ENCODE peak calls at places on chromosomes 13 and 19, in seven cellular contexts. One of them, this sample, is unnamed.

GRCh38 chr19:3039125-3039524 is 10.0 kb upstream of the TLE2 start:
- DNase-seq in IMR-90: no peak
- DNase-seq in H1: no peak
- DNase-seq in mesendoderm: no peak
- DNase-seq in H9: no peak
- DNase-seq in neuronal stem cell: no peak
- DNase-seq in trophoblast cell: no peak
- DNase-seq in this sample: no peak

GRCh38 chr13:90445179-90445578 is 902.3 kb upstream of the MIR17HG start:
- DNase-seq in IMR-90: peak
- DNase-seq in H1: no peak
- DNase-seq in mesendoderm: peak
- DNase-seq in H9: peak
- DNase-seq in neuronal stem cell: peak
- DNase-seq in trophoblast cell: peak
- DNase-seq in this sample: peak

GRCh38 chr19:23946569-23946968 is 31.9 kb downstream of the ZNF726 start:
- DNase-seq in IMR-90: no peak
- DNase-seq in H1: no peak
- DNase-seq in mesendoderm: no peak
- DNase-seq in H9: no peak
- DNase-seq in neuronal stem cell: no peak
- DNase-seq in trophoblast cell: no peak
- DNase-seq in this sample: no peak

GRCh38 chr19:39360599-39360998 is 18.4 kb downstream of the SAMD4B start:
- DNase-seq in IMR-90: no peak
- DNase-seq in H1: no peak
- DNase-seq in mesendoderm: no peak
- DNase-seq in H9: no peak
- DNase-seq in neuronal stem cell: no peak
- DNase-seq in trophoblast cell: no peak
- DNase-seq in this sample: no peak

GRCh38 chr13:92029641-92030040 is 631.2 kb downstream of the GPC5 start:
- DNase-seq in IMR-90: no peak
- DNase-seq in H1: no peak
- DNase-seq in mesendoderm: no peak
- DNase-seq in H9: no peak
- DNase-seq in neuronal stem cell: no peak
- DNase-seq in trophoblast cell: no peak
- DNase-seq in this sample: no peak

GRCh38 chr19:51751655-51752054 is at the start of gene FPR1:
- DNase-seq in IMR-90: no peak
- DNase-seq in H1: no peak
- DNase-seq in mesendoderm: no peak
- DNase-seq in H9: no peak
- DNase-seq in neuronal stem cell: no peak
- DNase-seq in trophoblast cell: no peak
- DNase-seq in this sample: no peak

GRCh38 chr13:105334211-105334610 is 1201.3 kb downstream of the EFNB2 start:
- DNase-seq in IMR-90: peak
- DNase-seq in H1: no peak
- DNase-seq in mesendoderm: no peak
- DNase-seq in H9: no peak
- DNase-seq in neuronal stem cell: no peak
- DNase-seq in trophoblast cell: no peak
- DNase-seq in this sample: peak

GRCh38 chr13:42333613-42334328 is 61.8 kb downstream of the AKAP11 start:
- DNase-seq in IMR-90: peak
- DNase-seq in H1: peak
- DNase-seq in mesendoderm: peak
- DNase-seq in H9: peak
- DNase-seq in neuronal stem cell: peak
- DNase-seq in trophoblast cell: no peak
- DNase-seq in this sample: peak

GRCh38 chr13:109836629-109837607 is 50.5 kb upstream of the IRS2 start:
- DNase-seq in IMR-90: no peak
- DNase-seq in H1: no peak
- DNase-seq in mesendoderm: no peak
- DNase-seq in H9: no peak
- DNase-seq in neuronal stem cell: no peak
- DNase-seq in trophoblast cell: no peak
- DNase-seq in this sample: no peak

GRCh38 chr13:36891752-36892151 is 28.3 kb downstream of the SMAD9 start:
- DNase-seq in IMR-90: peak
- DNase-seq in H1: no peak
- DNase-seq in mesendoderm: no peak
- DNase-seq in H9: no peak
- DNase-seq in neuronal stem cell: no peak
- DNase-seq in trophoblast cell: no peak
- DNase-seq in this sample: peak

GRCh38 chr13:107190065-107190464 is 622.1 kb upstream of the ARGLU1 start:
- DNase-seq in IMR-90: no peak
- DNase-seq in H1: no peak
- DNase-seq in mesendoderm: no peak
- DNase-seq in H9: no peak
- DNase-seq in neuronal stem cell: no peak
- DNase-seq in trophoblast cell: no peak
- DNase-seq in this sample: no peak

GRCh38 chr13:50592412-50593145 is 250.9 kb downstream of the DLEU7 start:
- DNase-seq in IMR-90: peak
- DNase-seq in H1: no peak
- DNase-seq in mesendoderm: no peak
- DNase-seq in H9: no peak
- DNase-seq in neuronal stem cell: no peak
- DNase-seq in trophoblast cell: peak
- DNase-seq in this sample: peak

GRCh38 chr19:35346193-35347052 is 1.3 kb upstream of the FFAR1 start:
- DNase-seq in IMR-90: no peak
- DNase-seq in H1: peak
- DNase-seq in mesendoderm: no peak
- DNase-seq in H9: peak
- DNase-seq in neuronal stem cell: no peak
- DNase-seq in trophoblast cell: no peak
- DNase-seq in this sample: no peak

GRCh38 chr19:2315818-2316353 is 7.9 kb upstream of the LINGO3 start:
- DNase-seq in IMR-90: peak
- DNase-seq in H1: peak
- DNase-seq in mesendoderm: peak
- DNase-seq in H9: peak
- DNase-seq in neuronal stem cell: peak
- DNase-seq in trophoblast cell: peak
- DNase-seq in this sample: peak

GRCh38 chr13:29537736-29538624 is 57.5 kb downstream of the SLC7A1 start:
- DNase-seq in IMR-90: no peak
- DNase-seq in H1: no peak
- DNase-seq in mesendoderm: no peak
- DNase-seq in H9: no peak
- DNase-seq in neuronal stem cell: no peak
- DNase-seq in trophoblast cell: no peak
- DNase-seq in this sample: no peak

GRCh38 chr19:8367327-8368001 is 3.5 kb downstream of the ANGPTL4 start:
- DNase-seq in IMR-90: peak
- DNase-seq in H1: peak
- DNase-seq in mesendoderm: peak
- DNase-seq in H9: peak
- DNase-seq in neuronal stem cell: peak
- DNase-seq in trophoblast cell: peak
- DNase-seq in this sample: peak

GRCh38 chr13:49844191-49844590 is 51.7 kb upstream of the KPNA3 start:
- DNase-seq in IMR-90: no peak
- DNase-seq in H1: no peak
- DNase-seq in mesendoderm: no peak
- DNase-seq in H9: no peak
- DNase-seq in neuronal stem cell: no peak
- DNase-seq in trophoblast cell: no peak
- DNase-seq in this sample: no peak

GRCh38 chr13:99436686-99437416 is 64.4 kb upstream of the TM9SF2 start:
- DNase-seq in IMR-90: peak
- DNase-seq in H1: peak
- DNase-seq in mesendoderm: peak
- DNase-seq in H9: peak
- DNase-seq in neuronal stem cell: peak
- DNase-seq in trophoblast cell: peak
- DNase-seq in this sample: peak

GRCh38 chr13:42364613-42365000 is 92.7 kb downstream of the AKAP11 start:
- DNase-seq in IMR-90: no peak
- DNase-seq in H1: no peak
- DNase-seq in mesendoderm: peak
- DNase-seq in H9: no peak
- DNase-seq in neuronal stem cell: peak
- DNase-seq in trophoblast cell: no peak
- DNase-seq in this sample: peak

GRCh38 chr19:44653977-44654784 is 10.5 kb downstream of the PVR start:
- DNase-seq in IMR-90: peak
- DNase-seq in H1: peak
- DNase-seq in mesendoderm: peak
- DNase-seq in H9: peak
- DNase-seq in neuronal stem cell: peak
- DNase-seq in trophoblast cell: peak
- DNase-seq in this sample: peak

DNA sequence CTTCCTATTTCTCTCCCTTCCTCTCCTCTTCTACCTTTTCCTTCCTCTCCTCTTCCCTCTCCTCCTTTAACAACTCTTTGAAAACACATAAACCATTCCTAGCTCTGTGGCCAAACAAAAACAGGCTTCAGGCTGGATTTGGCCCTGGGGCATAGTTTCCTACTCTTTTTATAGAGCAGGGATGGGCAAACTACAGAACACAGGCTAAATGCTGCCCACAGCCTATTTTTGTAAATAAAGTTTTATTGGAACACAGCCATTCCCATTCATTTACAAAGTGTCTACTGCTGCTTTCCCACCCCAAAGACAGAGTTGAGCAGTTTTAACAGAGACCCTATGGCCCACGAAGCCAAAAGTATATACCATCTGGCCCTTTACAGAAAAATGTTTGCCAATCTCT is 35.4 kb downstream of the LHFPL6 start:
- DNase-seq in IMR-90: no peak
- DNase-seq in H1: no peak
- DNase-seq in mesendoderm: no peak
- DNase-seq in H9: no peak
- DNase-seq in neuronal stem cell: no peak
- DNase-seq in trophoblast cell: no peak
- DNase-seq in this sample: no peak
- H4K8ac ChIP-seq in IMR-90: no peak
- H4K8ac ChIP-seq in H1: no peak
- H4K8ac ChIP-seq in mesendoderm: no peak
- H4K8ac ChIP-seq in H9: no peak
- H4K8ac ChIP-seq in neuronal stem cell: no peak
- H4K8ac ChIP-seq in trophoblast cell: no peak
- H4K8ac ChIP-seq in this sample: no peak

DNA sequence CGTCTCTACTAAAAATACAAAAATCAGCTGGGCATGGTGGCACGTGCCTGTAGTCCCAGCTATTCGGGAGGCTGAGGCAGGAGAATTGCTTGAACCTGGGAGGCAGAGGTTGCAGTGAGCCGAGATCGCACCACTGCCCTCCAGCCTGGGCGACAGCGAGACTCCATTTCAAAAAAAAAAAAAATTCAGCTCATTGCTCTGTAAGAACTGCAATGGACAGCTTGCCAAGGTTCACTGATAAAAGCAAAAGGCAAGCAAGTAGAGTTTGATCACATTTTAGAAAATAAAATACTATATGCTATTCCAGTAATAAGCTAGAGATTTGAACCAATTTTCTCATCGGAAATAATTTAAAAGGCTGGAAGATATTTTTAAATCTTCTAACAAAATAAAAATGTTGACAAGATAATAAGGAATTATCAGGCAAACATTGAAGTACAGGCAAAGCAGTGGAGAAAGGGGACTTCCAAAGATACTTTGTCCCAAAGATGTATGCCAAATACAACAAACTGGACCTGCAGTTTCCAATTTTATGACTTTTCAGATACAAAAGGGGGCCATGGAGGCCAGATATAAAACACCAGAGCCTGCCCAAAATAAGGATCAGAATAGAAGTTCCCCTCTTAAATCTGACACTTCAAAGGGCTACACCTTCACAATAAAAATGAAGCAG is 29.6 kb downstream of the SLC6A16 start:
- DNase-seq in IMR-90: no peak
- DNase-seq in H1: no peak
- DNase-seq in mesendoderm: no peak
- DNase-seq in H9: no peak
- DNase-seq in neuronal stem cell: no peak
- DNase-seq in trophoblast cell: no peak
- DNase-seq in this sample: no peak
- H4K8ac ChIP-seq in IMR-90: no peak
- H4K8ac ChIP-seq in H1: no peak
- H4K8ac ChIP-seq in mesendoderm: no peak
- H4K8ac ChIP-seq in H9: no peak
- H4K8ac ChIP-seq in neuronal stem cell: no peak
- H4K8ac ChIP-seq in trophoblast cell: no peak
- H4K8ac ChIP-seq in this sample: no peak

GRCh38 chr19:4191044-4191443 is 8.6 kb downstream of the ANKRD24 start:
- DNase-seq in IMR-90: no peak
- DNase-seq in H1: no peak
- DNase-seq in mesendoderm: no peak
- DNase-seq in H9: no peak
- DNase-seq in neuronal stem cell: no peak
- DNase-seq in trophoblast cell: no peak
- DNase-seq in this sample: no peak
- H4K8ac ChIP-seq in IMR-90: no peak
- H4K8ac ChIP-seq in H1: no peak
- H4K8ac ChIP-seq in mesendoderm: no peak
- H4K8ac ChIP-seq in H9: no peak
- H4K8ac ChIP-seq in neuronal stem cell: no peak
- H4K8ac ChIP-seq in trophoblast cell: no peak
- H4K8ac ChIP-seq in this sample: no peak

DNA sequence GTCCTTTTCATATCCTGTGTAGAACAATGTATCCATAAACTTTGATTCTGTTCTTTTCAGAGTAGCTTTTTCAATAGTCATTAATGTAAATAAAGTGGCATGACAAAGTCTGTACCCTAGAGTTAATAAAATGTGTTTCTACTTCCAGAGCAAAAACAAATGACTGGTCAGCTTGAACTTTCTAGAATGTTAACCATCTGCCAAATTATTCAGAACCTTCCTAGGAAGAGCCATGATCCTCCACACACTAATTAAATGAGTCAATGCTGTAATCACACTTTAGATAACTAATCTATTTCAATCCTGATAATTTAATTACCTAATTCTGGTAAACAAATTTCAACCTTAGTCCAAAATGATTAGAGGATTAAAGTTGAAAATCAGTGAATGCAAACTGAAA is 73.1 kb downstream of the DIAPH3 start:
- DNase-seq in IMR-90: peak
- DNase-seq in H1: no peak
- DNase-seq in mesendoderm: peak
- DNase-seq in H9: no peak
- DNase-seq in neuronal stem cell: no peak
- DNase-seq in trophoblast cell: no peak
- DNase-seq in this sample: no peak
- H4K8ac ChIP-seq in IMR-90: no peak
- H4K8ac ChIP-seq in H1: no peak
- H4K8ac ChIP-seq in mesendoderm: no peak
- H4K8ac ChIP-seq in H9: no peak
- H4K8ac ChIP-seq in neuronal stem cell: no peak
- H4K8ac ChIP-seq in trophoblast cell: no peak
- H4K8ac ChIP-seq in this sample: no peak

GRCh38 chr19:29188704-29189375 is 24.1 kb downstream of the UQCRFS1 start:
- DNase-seq in IMR-90: peak
- DNase-seq in H1: no peak
- DNase-seq in mesendoderm: no peak
- DNase-seq in H9: no peak
- DNase-seq in neuronal stem cell: no peak
- DNase-seq in trophoblast cell: no peak
- DNase-seq in this sample: no peak
- H4K8ac ChIP-seq in IMR-90: no peak
- H4K8ac ChIP-seq in H1: no peak
- H4K8ac ChIP-seq in mesendoderm: no peak
- H4K8ac ChIP-seq in H9: no peak
- H4K8ac ChIP-seq in neuronal stem cell: no peak
- H4K8ac ChIP-seq in trophoblast cell: no peak
- H4K8ac ChIP-seq in this sample: no peak

This sample was measured in mesenchymal stem cell.